ENCODE peak calls at places on chromosome 3, in eight cellular contexts. T is ovary, K is thoracic aorta, H is Calu3, O is body of pancreas, F is GM23338, S is progenitor cell of endocrine pancreas, U is nephron progenitor cell. Z is an unnamed sample.

GRCh38 chr3:154851644-154852043 is 228.5 kb upstream of the MME start:
- DNase-seq in T (no peak), K (no peak), H (no peak), O (no peak), F (no peak), S (no peak), U (no peak), Z (no peak)

GRCh38 chr3:32106929-32107362 is 526 bp downstream of the GPD1L start:
- DNase-seq in T (no peak), K (no peak), H (peak), O (peak), F (peak), S (no peak), U (no peak), Z (no peak)

GRCh38 chr3:50549226-50549625 is 18.3 kb downstream of the C3orf18 start:
- DNase-seq in T (no peak), K (no peak), H (no peak), O (no peak), F (no peak), S (no peak), U (no peak), Z (no peak)

GRCh38 chr3:150107429-150108175 is 136.9 kb upstream of the PFN2 start:
- DNase-seq in T (no peak), K (no peak), H (no peak), O (no peak), F (no peak), S (no peak), U (no peak), Z (no peak)

GRCh38 chr3:167106456-167106855 is 273.6 kb downstream of the ZBBX start:
- DNase-seq in T (no peak), K (no peak), H (no peak), O (no peak), F (no peak), S (no peak), U (no peak), Z (no peak)

GRCh38 chr3:57694146-57694545 is 1.3 kb upstream of the DENND6A start:
- DNase-seq in T (no peak), K (no peak), H (no peak), O (no peak), F (no peak), S (no peak), U (no peak), Z (no peak)

GRCh38 chr3:81816473-81817260 is 55.2 kb upstream of the GBE1 start:
- DNase-seq in T (no peak), K (no peak), H (no peak), O (peak), F (no peak), S (no peak), U (peak), Z (no peak)

GRCh38 chr3:46660003-46660402 is 33.5 kb downstream of the ALS2CL start:
- DNase-seq in T (peak), K (no peak), H (no peak), O (no peak), F (no peak), S (no peak), U (no peak), Z (no peak)

GRCh38 chr3:128483657-128484403 is 9.2 kb downstream of the GATA2 start:
- DNase-seq in T (no peak), K (no peak), H (no peak), O (no peak), F (peak), S (no peak), U (no peak), Z (peak)

GRCh38 chr3:190041333-190042041 is 79.2 kb downstream of the P3H2 start:
- DNase-seq in T (no peak), K (no peak), H (no peak), O (no peak), F (peak), S (no peak), U (no peak), Z (no peak)

GRCh38 chr3:142272200-142272891 is 47.0 kb upstream of the GK5 start:
- DNase-seq in T (no peak), K (no peak), H (peak), O (no peak), F (no peak), S (no peak), U (no peak), Z (no peak)

GRCh38 chr3:149388714-149389417 is 11.4 kb upstream of the TM4SF1 start:
- DNase-seq in T (no peak), K (no peak), H (peak), O (no peak), F (no peak), S (no peak), U (no peak), Z (no peak)

GRCh38 chr3:112446343-112446742 is 52.9 kb downstream of the BTLA start:
- DNase-seq in T (no peak), K (no peak), H (no peak), O (no peak), F (no peak), S (no peak), U (no peak), Z (no peak)

GRCh38 chr3:12993022-12993622 is 80.1 kb downstream of the IQSEC1 start:
- DNase-seq in T (no peak), K (no peak), H (no peak), O (peak), F (peak), S (peak), U (peak), Z (no peak)

GRCh38 chr3:111369953-111370352 is 172.0 kb upstream of the CD96 start:
- DNase-seq in T (no peak), K (no peak), H (no peak), O (no peak), F (no peak), S (no peak), U (no peak), Z (no peak)

GRCh38 chr3:146326875-146327543 is 76.1 kb upstream of the PLSCR4 start:
- DNase-seq in T (peak), K (no peak), H (peak), O (peak), F (peak), S (no peak), U (no peak), Z (no peak)

GRCh38 chr3:152779649-152780048 is 55.3 kb upstream of the P2RY1 start:
- DNase-seq in T (no peak), K (no peak), H (no peak), O (no peak), F (peak), S (no peak), U (no peak), Z (no peak)

GRCh38 chr3:155229086-155229485 is 64.4 kb downstream of the STRIT1 start:
- DNase-seq in T (no peak), K (no peak), H (no peak), O (no peak), F (no peak), S (no peak), U (no peak), Z (no peak)

GRCh38 chr3:29949131-29949530 is 657.3 kb upstream of the TGFBR2 start:
- DNase-seq in T (no peak), K (no peak), H (no peak), O (no peak), F (no peak), S (no peak), U (no peak), Z (no peak)

GRCh38 chr3:113110263-113110662 is 101.1 kb upstream of the BOC start:
- DNase-seq in T (no peak), K (no peak), H (peak), O (no peak), F (no peak), S (no peak), U (no peak), Z (no peak)

GRCh38 chr3:98903705-98904481 is 2.4 kb upstream of the DCBLD2 start:
- DNase-seq in T (no peak), K (no peak), H (no peak), O (no peak), F (peak), S (no peak), U (no peak), Z (no peak)

GRCh38 chr3:124486324-124486723 is 243.9 kb upstream of the UMPS start:
- DNase-seq in T (no peak), K (no peak), H (no peak), O (no peak), F (peak), S (no peak), U (no peak), Z (no peak)

GRCh38 chr3:48929358-48930035 is 10.9 kb downstream of the ARIH2 start:
- DNase-seq in T (no peak), K (no peak), H (no peak), O (no peak), F (no peak), S (no peak), U (no peak), Z (no peak)

GRCh38 chr3:182323898-182324297 is 469.4 kb upstream of the ATP11B start:
- DNase-seq in T (no peak), K (no peak), H (no peak), O (no peak), F (no peak), S (no peak), U (no peak), Z (no peak)

GRCh38 chr3:160931474-160931873 is 173.7 kb downstream of the B3GALNT1 start:
- DNase-seq in T (no peak), K (no peak), H (no peak), O (no peak), F (no peak), S (no peak), U (no peak), Z (no peak)

GRCh38 chr3:72260590-72260914 is 475.6 kb upstream of the PROK2 start:
- DNase-seq in T (no peak), K (no peak), H (no peak), O (no peak), F (no peak), S (no peak), U (no peak), Z (no peak)

GRCh38 chr3:45608885-45609284 is 14.3 kb downstream of the LIMD1 start:
- DNase-seq in T (no peak), K (no peak), H (peak), O (peak), F (no peak), S (no peak), U (no peak), Z (no peak)

GRCh38 chr3:3629911-3630310 is 169.3 kb upstream of the LRRN1 start:
- DNase-seq in T (no peak), K (no peak), H (no peak), O (no peak), F (no peak), S (no peak), U (no peak), Z (no peak)

GRCh38 chr3:195549931-195550519 is 6.9 kb upstream of the PPP1R2 start:
- DNase-seq in T (no peak), K (no peak), H (no peak), O (no peak), F (no peak), S (no peak), U (no peak), Z (no peak)

GRCh38 chr3:186119499-186119898 is 10.6 kb upstream of the ETV5 start:
- DNase-seq in T (no peak), K (no peak), H (no peak), O (no peak), F (no peak), S (no peak), U (no peak), Z (no peak)

GRCh38 chr3:94525039-94525438 is 462.2 kb downstream of the NSUN3 start:
- DNase-seq in T (peak), K (no peak), H (no peak), O (no peak), F (peak), S (no peak), U (peak), Z (peak)

GRCh38 chr3:94520364-94520763 is 457.5 kb downstream of the NSUN3 start:
- DNase-seq in T (no peak), K (no peak), H (no peak), O (no peak), F (no peak), S (no peak), U (no peak), Z (no peak)

GRCh38 chr3:94524102-94524922 is 461.5 kb downstream of the NSUN3 start:
- DNase-seq in T (no peak), K (no peak), H (no peak), O (peak), F (peak), S (peak), U (no peak), Z (no peak)

DNA sequence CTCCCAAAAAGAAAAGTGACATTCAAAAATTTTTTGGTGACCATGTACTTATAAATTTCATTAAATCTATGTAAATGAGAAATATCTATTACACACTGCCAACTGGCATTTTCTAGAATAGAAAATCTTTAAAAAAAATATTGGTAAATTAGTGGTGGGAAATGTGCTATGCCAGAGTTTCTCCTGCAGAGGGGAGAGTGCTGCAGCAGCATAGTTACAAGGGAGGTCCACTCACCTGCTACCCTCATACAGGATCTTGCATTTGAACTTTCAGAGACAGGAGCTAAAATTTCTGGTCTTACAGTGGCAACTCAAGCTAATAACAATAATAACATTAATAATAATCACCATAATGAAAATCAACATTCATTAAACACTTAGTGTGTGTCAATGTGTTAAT is 459.6 kb downstream of the NSUN3 start:
- DNase-seq in T (no peak), K (no peak), H (peak), O (no peak), F (peak), S (no peak), U (no peak), Z (no peak)
- TF ChIP-seq CTCF in T (no peak), K (no peak), H (peak), O (no peak), F (peak), S (peak), U (peak), Z (peak)

GRCh38 chr3:60584250-60584649 is 667.0 kb downstream of the FHIT start:
- DNase-seq in T (no peak), K (no peak), H (no peak), O (no peak), F (no peak), S (no peak), U (no peak), Z (no peak)

GRCh38 chr3:60578936-60579335 is 672.3 kb downstream of the FHIT start:
- DNase-seq in T (no peak), K (no peak), H (no peak), O (no peak), F (no peak), S (no peak), U (no peak), Z (no peak)

GRCh38 chr3:60580826-60581225 is 670.4 kb downstream of the FHIT start:
- DNase-seq in T (no peak), K (no peak), H (no peak), O (no peak), F (no peak), S (no peak), U (no peak), Z (no peak)

GRCh38 chr3:60579734-60580133 is 671.5 kb downstream of the FHIT start:
- DNase-seq in T (no peak), K (no peak), H (no peak), O (no peak), F (no peak), S (no peak), U (no peak), Z (no peak)

DNA sequence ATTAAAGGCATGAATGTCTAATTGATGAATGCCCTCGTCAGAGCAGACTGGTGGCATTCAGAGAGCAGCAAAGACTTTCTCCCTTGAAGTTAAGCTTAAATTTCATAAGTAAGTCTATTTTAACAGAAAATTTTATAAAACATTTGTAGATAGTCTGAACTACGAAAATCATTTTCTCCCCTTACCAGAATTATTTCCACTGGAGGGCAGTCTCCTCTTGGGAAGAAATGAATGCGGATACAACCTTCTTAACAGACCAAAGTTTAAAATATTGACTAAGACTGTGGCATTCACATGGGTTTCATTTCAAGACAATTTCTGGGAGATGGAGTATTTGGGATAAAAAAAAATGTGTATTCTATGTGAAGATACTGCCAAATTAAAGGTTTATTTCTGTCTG is 669.0 kb downstream of the FHIT start:
- DNase-seq in T (no peak), K (no peak), H (no peak), O (no peak), F (peak), S (no peak), U (no peak), Z (no peak)
- TF ChIP-seq CTCF in T (no peak), K (peak), H (no peak), O (no peak), F (peak), S (peak), U (no peak), Z (peak)

GRCh38 chr3:126015075-126015474 is 46.1 kb downstream of the ROPN1B start:
- DNase-seq in T (no peak), K (no peak), H (no peak), O (no peak), F (no peak), S (no peak), U (no peak), Z (no peak)

GRCh38 chr3:126016616-126017015 is 47.6 kb downstream of the ROPN1B start:
- DNase-seq in T (no peak), K (no peak), H (no peak), O (no peak), F (no peak), S (no peak), U (no peak), Z (no peak)

GRCh38 chr3:126017310-126017709 is 48.3 kb downstream of the ROPN1B start:
- DNase-seq in T (no peak), K (no peak), H (no peak), O (no peak), F (no peak), S (no peak), U (no peak), Z (no peak)

GRCh38 chr3:126013742-126014141 is 44.8 kb downstream of the ROPN1B start:
- DNase-seq in T (no peak), K (no peak), H (no peak), O (no peak), F (peak), S (no peak), U (no peak), Z (no peak)

DNA sequence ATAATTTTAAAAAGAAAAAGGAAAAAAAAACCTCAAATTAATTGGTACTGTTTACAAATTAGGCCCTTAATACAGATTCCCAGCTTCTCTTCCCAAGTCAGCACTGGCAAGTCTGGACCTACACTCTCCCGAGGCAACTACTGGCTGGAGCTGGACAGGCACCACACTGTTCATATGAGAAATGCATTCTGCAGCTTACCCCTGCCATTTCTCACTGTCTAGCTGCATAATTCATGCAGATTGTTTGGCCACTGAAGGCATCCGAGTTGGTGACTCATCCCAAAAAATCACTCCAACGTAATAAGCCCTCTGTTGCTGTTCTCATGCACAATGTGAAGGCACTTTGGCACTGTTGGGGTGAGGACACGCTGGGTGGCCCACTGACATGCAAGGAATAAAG is 45.3 kb downstream of the ROPN1B start:
- DNase-seq in T (no peak), K (no peak), H (no peak), O (no peak), F (no peak), S (no peak), U (no peak), Z (no peak)
- TF ChIP-seq CTCF in T (no peak), K (no peak), H (no peak), O (no peak), F (no peak), S (no peak), U (no peak), Z (no peak)

GRCh38 chr3:26574766-26575165 is 47.8 kb upstream of the LRRC3B start:
- DNase-seq in T (no peak), K (no peak), H (no peak), O (no peak), F (no peak), S (no peak), U (no peak), Z (no peak)

GRCh38 chr3:26579126-26579525 is 43.4 kb upstream of the LRRC3B start:
- DNase-seq in T (no peak), K (no peak), H (no peak), O (no peak), F (no peak), S (no peak), U (no peak), Z (no peak)
- TF ChIP-seq CTCF in T (no peak), K (no peak), H (no peak), O (no peak), F (no peak), S (no peak), U (no peak), Z (no peak)

DNA sequence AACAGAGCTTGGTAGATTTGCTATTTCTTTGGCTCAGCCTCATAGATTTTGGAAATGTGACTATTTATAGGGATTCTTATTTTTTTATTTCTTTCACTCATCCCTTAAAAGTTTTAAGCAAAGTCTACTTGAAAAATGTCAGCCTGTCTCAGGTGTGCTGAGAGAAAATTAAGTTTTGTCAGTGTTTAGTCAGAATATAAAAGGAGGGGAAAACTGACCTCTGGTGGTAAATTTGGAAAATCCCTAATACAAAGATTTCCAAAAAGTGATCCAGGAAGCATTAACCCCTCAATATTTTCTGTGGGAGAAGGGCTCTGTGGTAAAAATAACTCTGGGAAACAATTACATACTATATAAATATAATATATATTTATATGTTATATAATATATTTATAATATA is 41.0 kb upstream of the FRMD4B start:
- DNase-seq in T (no peak), K (no peak), H (no peak), O (no peak), F (no peak), S (no peak), U (no peak), Z (no peak)
- TF ChIP-seq CTCF in T (no peak), K (no peak), H (no peak), O (no peak), F (no peak), S (no peak), U (no peak), Z (no peak)

GRCh38 chr3:55609230-55610100 is 122.4 kb upstream of the WNT5A start:
- DNase-seq in T (no peak), K (no peak), H (no peak), O (no peak), F (peak), S (no peak), U (no peak), Z (no peak)
- TF ChIP-seq CTCF in T (no peak), K (no peak), H (no peak), O (no peak), F (peak), S (no peak), U (no peak), Z (no peak)

Z was measured in glutamatergic neuron.